ENCODE peak calls at places on chromosomes 12 and 14, in eight cellular contexts. N is neural progenitor cell, V is AG04450, U is testis, P is progenitor cell of endocrine pancreas, J is endothelial cell, G is HL-60, M is kidney. E is an unnamed sample.

GRCh38 chr14:105844047-105844630 is 317.8 kb downstream of the TMEM121 start:
- DNase-seq in N (no peak), V (no peak), U (no peak), P (no peak), J (no peak), G (no peak), M (no peak), E (no peak)

GRCh38 chr14:25788252-25788651 is 738.3 kb upstream of the STXBP6 start:
- DNase-seq in N (no peak), V (no peak), U (no peak), P (no peak), J (no peak), G (no peak), M (no peak), E (no peak)

GRCh38 chr12:19771858-19772257 is 332.6 kb downstream of the AEBP2 start:
- DNase-seq in N (no peak), V (peak), U (no peak), P (no peak), J (no peak), G (no peak), M (no peak), E (no peak)

GRCh38 chr12:96241484-96242256 is 47.5 kb downstream of the ELK3 start:
- DNase-seq in N (no peak), V (no peak), U (no peak), P (no peak), J (no peak), G (no peak), M (no peak), E (no peak)

GRCh38 chr12:1262008-1262407 is 271.0 kb downstream of the ERC1 start:
- DNase-seq in N (no peak), V (no peak), U (no peak), P (no peak), J (no peak), G (no peak), M (no peak), E (no peak)

GRCh38 chr12:131852551-131853299 is 24.5 kb downstream of the MMP17 start:
- DNase-seq in N (no peak), V (no peak), U (no peak), P (no peak), J (no peak), G (peak), M (peak), E (no peak)

GRCh38 chr14:23284654-23285529 is 1.0 kb downstream of the HOMEZ start:
- DNase-seq in N (no peak), V (no peak), U (peak), P (no peak), J (no peak), G (peak), M (no peak), E (no peak)

GRCh38 chr12:28033538-28033915 is 61.0 kb upstream of the PTHLH start:
- DNase-seq in N (no peak), V (no peak), U (no peak), P (no peak), J (no peak), G (no peak), M (no peak), E (no peak)

GRCh38 chr14:75373133-75373532 is 54.7 kb upstream of the JDP2 start:
- DNase-seq in N (no peak), V (no peak), U (no peak), P (no peak), J (no peak), G (no peak), M (no peak), E (no peak)

GRCh38 chr12:71236133-71236660 is 78.4 kb upstream of the TSPAN8 start:
- DNase-seq in N (no peak), V (no peak), U (no peak), P (no peak), J (no peak), G (no peak), M (no peak), E (no peak)

GRCh38 chr12:52248541-52249035 is 15.5 kb downstream of the KRT7 start:
- DNase-seq in N (no peak), V (no peak), U (no peak), P (no peak), J (no peak), G (no peak), M (no peak), E (no peak)

GRCh38 chr14:105223260-105223659 is 25.1 kb upstream of the BTBD6 start:
- DNase-seq in N (no peak), V (no peak), U (no peak), P (no peak), J (no peak), G (no peak), M (no peak), E (no peak)

GRCh38 chr14:101181717-101182313 is 278.3 kb upstream of the RTL1 start:
- DNase-seq in N (no peak), V (no peak), U (no peak), P (peak), J (no peak), G (no peak), M (peak), E (no peak)

GRCh38 chr12:66596189-66596588 is 82.7 kb downstream of the GRIP1 start:
- DNase-seq in N (no peak), V (no peak), U (no peak), P (no peak), J (no peak), G (no peak), M (no peak), E (no peak)

GRCh38 chr12:67161322-67161918 is 107.7 kb upstream of the CAND1 start:
- DNase-seq in N (peak), V (no peak), U (peak), P (no peak), J (peak), G (peak), M (no peak), E (no peak)

DNA sequence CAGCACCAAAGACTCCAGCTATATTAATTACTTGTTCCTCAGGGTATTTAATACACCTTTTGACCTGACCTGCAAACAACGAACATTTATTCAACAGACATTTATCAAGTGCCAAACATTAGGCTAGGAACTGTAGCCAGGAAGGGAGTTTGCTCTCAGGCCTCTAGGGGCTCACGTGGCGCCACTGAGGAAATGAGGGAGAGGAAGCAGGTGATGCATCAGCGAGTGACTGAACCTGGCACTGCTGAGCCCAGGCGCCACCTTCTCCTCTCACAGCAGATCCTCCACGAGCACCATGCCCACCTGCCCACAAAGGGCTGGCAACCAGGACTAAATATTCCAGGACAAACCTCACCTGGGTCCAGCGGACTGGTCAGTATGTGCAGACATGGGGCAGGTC is 50.2 kb downstream of the SETD3 start:
- DNase-seq in N (peak), V (no peak), U (no peak), P (no peak), J (peak), G (no peak), M (peak), E (no peak)
- TF ChIP-seq CTCF in N (peak), V (peak), U (no peak), P (peak), J (peak), G (no peak), M (peak), E (peak)

DNA sequence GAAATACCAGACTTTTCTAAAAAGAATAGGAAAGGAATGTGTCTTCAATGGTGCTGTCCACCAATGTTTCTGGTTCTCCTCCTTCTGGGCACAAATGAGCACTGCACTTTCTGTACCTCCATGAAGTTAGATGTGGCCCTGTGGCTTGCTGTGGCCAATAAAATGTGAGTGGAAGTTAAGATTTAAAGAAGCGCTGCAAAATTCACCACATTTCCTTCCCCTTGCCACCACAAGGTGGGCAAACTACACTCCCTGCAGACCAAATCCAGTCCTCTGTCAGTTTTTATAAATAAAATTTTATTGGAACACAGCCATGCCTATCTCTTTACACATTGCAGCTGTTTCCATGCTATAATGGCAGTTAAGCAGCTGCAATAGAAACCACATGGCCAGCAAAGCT is 141.4 kb upstream of the TMPO start:
- DNase-seq in N (peak), V (no peak), U (no peak), P (no peak), J (no peak), G (no peak), M (no peak), E (no peak)
- TF ChIP-seq CTCF in N (peak), V (peak), U (no peak), P (peak), J (peak), G (no peak), M (no peak), E (no peak)

GRCh38 chr14:34208532-34208931 is 253.5 kb downstream of the SPTSSA start:
- DNase-seq in N (no peak), V (no peak), U (no peak), P (no peak), J (no peak), G (no peak), M (no peak), E (no peak)
- TF ChIP-seq CTCF in N (no peak), V (no peak), U (no peak), P (no peak), J (no peak), G (no peak), M (no peak), E (no peak)

DNA sequence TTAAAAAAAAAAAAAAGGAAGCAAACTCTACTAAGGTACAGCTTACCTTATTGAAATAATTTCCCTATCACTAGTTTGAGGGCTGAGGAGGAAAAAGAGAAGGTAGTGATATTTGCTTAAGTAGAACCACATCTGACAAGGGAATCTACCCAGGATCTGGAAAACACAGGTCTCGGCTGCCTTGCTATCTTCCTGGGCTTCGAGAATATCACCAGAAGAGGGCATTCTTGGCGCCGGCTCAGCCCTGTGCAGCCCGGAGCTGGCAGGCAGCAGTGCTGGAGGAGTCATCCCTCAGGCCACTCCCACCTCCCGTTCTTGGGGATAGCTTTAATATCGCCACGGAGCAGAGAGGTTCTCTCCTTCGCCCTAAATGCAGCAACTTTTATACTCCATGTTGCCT is 1181.2 kb downstream of the VRK1 start:
- DNase-seq in N (peak), V (no peak), U (peak), P (peak), J (peak), G (peak), M (peak), E (peak)
- TF ChIP-seq CTCF in N (peak), V (no peak), U (no peak), P (peak), J (no peak), G (no peak), M (peak), E (no peak)

GRCh38 chr14:76456200-76456599 is 80.3 kb downstream of the ESRRB start:
- DNase-seq in N (peak), V (no peak), U (peak), P (peak), J (peak), G (peak), M (no peak), E (no peak)
- TF ChIP-seq CTCF in N (peak), V (peak), U (no peak), P (peak), J (peak), G (no peak), M (peak), E (peak)

DNA sequence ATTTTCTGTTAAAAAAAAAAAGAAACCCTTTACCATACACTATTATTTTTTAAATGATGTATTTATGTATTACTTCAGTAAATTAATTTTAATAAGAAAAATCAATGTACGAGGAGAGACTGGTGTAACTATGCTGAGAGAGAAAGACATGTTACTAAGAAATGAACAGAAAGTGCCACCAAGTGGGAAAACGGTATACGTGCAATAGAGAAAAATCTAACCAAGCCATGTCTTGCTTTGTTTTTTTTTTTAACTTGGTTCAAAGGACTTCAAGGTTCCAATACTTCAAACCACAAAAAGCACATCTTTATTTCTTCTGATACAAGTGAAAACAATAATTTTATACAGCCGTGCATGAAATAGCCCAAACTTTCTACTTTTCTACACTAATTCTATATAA is 22.9 kb downstream of the NDUFA12 start:
- DNase-seq in N (no peak), V (no peak), U (no peak), P (no peak), J (no peak), G (no peak), M (no peak), E (no peak)
- TF ChIP-seq CTCF in N (peak), V (peak), U (no peak), P (peak), J (no peak), G (no peak), M (no peak), E (no peak)

GRCh38 chr12:12612403-12612802 is 727 bp downstream of the CREBL2 start:
- DNase-seq in N (peak), V (peak), U (no peak), P (no peak), J (peak), G (peak), M (no peak), E (no peak)
- TF ChIP-seq CTCF in N (no peak), V (no peak), U (no peak), P (no peak), J (no peak), G (no peak), M (no peak), E (no peak)